ENCODE peak calls at places on chromosomes 13 and 19, in ten cellular contexts. One of them, this sample, is unnamed.

GRCh38 chr19:567296-567900 is 5.0 kb upstream of the BSG start:
- DNase-seq in cardiac fibroblast: no peak
- DNase-seq in Caco-2: no peak
- DNase-seq in T-cell: no peak
- DNase-seq in RWPE1: no peak
- DNase-seq in KG1: no peak
- DNase-seq in Right ventricle myocardium superior: no peak
- DNase-seq in NCI-H345: no peak
- DNase-seq in epithelial cell of proximal tubule: no peak
- DNase-seq in lung microvascular endothelial cell: no peak
- DNase-seq in this sample: no peak

GRCh38 chr13:106471957-106472543 is 63.4 kb downstream of the EFNB2 start:
- DNase-seq in T-cell: no peak
- DNase-seq in RWPE1: peak; percentile 98
- DNase-seq in lung microvascular endothelial cell: no peak
- DNase-seq in epithelial cell of proximal tubule: peak; percentile 45
- DNase-seq in cardiac fibroblast: peak; percentile 75
- DNase-seq in NCI-H345: no peak
- DNase-seq in KG1: no peak
- DNase-seq in Caco-2: peak; percentile 81
- DNase-seq in Right ventricle myocardium superior: no peak
- DNase-seq in this sample: peak; percentile 99

GRCh38 chr19:56084835-56085536 is 36.1 kb downstream of the ZNF787 start:
- DNase-seq in lung microvascular endothelial cell: no peak
- DNase-seq in RWPE1: no peak
- DNase-seq in Right ventricle myocardium superior: no peak
- DNase-seq in T-cell: no peak
- DNase-seq in Caco-2: no peak
- DNase-seq in epithelial cell of proximal tubule: no peak
- DNase-seq in KG1: no peak
- DNase-seq in cardiac fibroblast: no peak
- DNase-seq in NCI-H345: no peak
- DNase-seq in this sample: no peak

GRCh38 chr19:2362039-2362969 is 2.2 kb downstream of the TMPRSS9 start:
- DNase-seq in T-cell: no peak
- DNase-seq in NCI-H345: no peak
- DNase-seq in cardiac fibroblast: no peak
- DNase-seq in RWPE1: no peak
- DNase-seq in KG1: no peak
- DNase-seq in epithelial cell of proximal tubule: no peak
- DNase-seq in lung microvascular endothelial cell: no peak
- DNase-seq in Caco-2: no peak
- DNase-seq in Right ventricle myocardium superior: no peak
- DNase-seq in this sample: no peak

GRCh38 chr13:48184260-48184659 is 48.7 kb upstream of the ITM2B start:
- DNase-seq in RWPE1: no peak
- DNase-seq in lung microvascular endothelial cell: no peak
- DNase-seq in cardiac fibroblast: no peak
- DNase-seq in T-cell: no peak
- DNase-seq in Caco-2: no peak
- DNase-seq in epithelial cell of proximal tubule: no peak
- DNase-seq in Right ventricle myocardium superior: no peak
- DNase-seq in KG1: no peak
- DNase-seq in NCI-H345: no peak
- DNase-seq in this sample: no peak

GRCh38 chr13:30702006-30702405 is 33.3 kb upstream of the ALOX5AP start:
- DNase-seq in T-cell: no peak
- DNase-seq in epithelial cell of proximal tubule: no peak
- DNase-seq in lung microvascular endothelial cell: no peak
- DNase-seq in Right ventricle myocardium superior: no peak
- DNase-seq in Caco-2: peak; percentile 7
- DNase-seq in NCI-H345: no peak
- DNase-seq in cardiac fibroblast: no peak
- DNase-seq in RWPE1: no peak
- DNase-seq in KG1: no peak
- DNase-seq in this sample: no peak

GRCh38 chr13:58630794-58631193 is 999.2 kb downstream of the PCDH17 start:
- DNase-seq in T-cell: no peak
- DNase-seq in NCI-H345: no peak
- DNase-seq in RWPE1: no peak
- DNase-seq in Right ventricle myocardium superior: no peak
- DNase-seq in cardiac fibroblast: no peak
- DNase-seq in lung microvascular endothelial cell: no peak
- DNase-seq in epithelial cell of proximal tubule: no peak
- DNase-seq in KG1: no peak
- DNase-seq in Caco-2: no peak
- DNase-seq in this sample: no peak

GRCh38 chr13:51237887-51238286 is 15.7 kb downstream of the FAM124A start:
- DNase-seq in epithelial cell of proximal tubule: no peak
- DNase-seq in cardiac fibroblast: no peak
- DNase-seq in RWPE1: no peak
- DNase-seq in lung microvascular endothelial cell: no peak
- DNase-seq in T-cell: no peak
- DNase-seq in NCI-H345: no peak
- DNase-seq in KG1: no peak
- DNase-seq in Caco-2: no peak
- DNase-seq in Right ventricle myocardium superior: no peak
- DNase-seq in this sample: no peak

GRCh38 chr19:2012941-2013682 is 2.4 kb downstream of the BTBD2 start:
- DNase-seq in T-cell: no peak
- DNase-seq in NCI-H345: no peak
- DNase-seq in cardiac fibroblast: no peak
- DNase-seq in Caco-2: no peak
- DNase-seq in epithelial cell of proximal tubule: no peak
- DNase-seq in lung microvascular endothelial cell: no peak
- DNase-seq in KG1: no peak
- DNase-seq in RWPE1: no peak
- DNase-seq in Right ventricle myocardium superior: no peak
- DNase-seq in this sample: no peak

GRCh38 chr19:53076984-53077383 is 26.2 kb downstream of the ZNF160 start:
- DNase-seq in lung microvascular endothelial cell: peak; percentile 73
- DNase-seq in T-cell: peak; percentile 7
- DNase-seq in KG1: no peak
- DNase-seq in NCI-H345: no peak
- DNase-seq in epithelial cell of proximal tubule: no peak
- DNase-seq in Right ventricle myocardium superior: peak; percentile 67
- DNase-seq in Caco-2: peak; percentile 41
- DNase-seq in cardiac fibroblast: peak; percentile 66
- DNase-seq in RWPE1: no peak
- DNase-seq in this sample: no peak

GRCh38 chr13:109720758-109721184 is 65.6 kb downstream of the IRS2 start:
- DNase-seq in T-cell: no peak
- DNase-seq in epithelial cell of proximal tubule: no peak
- DNase-seq in Right ventricle myocardium superior: no peak
- DNase-seq in cardiac fibroblast: no peak
- DNase-seq in Caco-2: no peak
- DNase-seq in RWPE1: no peak
- DNase-seq in lung microvascular endothelial cell: no peak
- DNase-seq in NCI-H345: peak; percentile 65
- DNase-seq in KG1: no peak
- DNase-seq in this sample: no peak

GRCh38 chr13:102555914-102556553 is 40.8 kb upstream of the TPP2 start:
- DNase-seq in KG1: peak; percentile 53
- DNase-seq in RWPE1: peak; percentile 45
- DNase-seq in epithelial cell of proximal tubule: peak; percentile 22
- DNase-seq in lung microvascular endothelial cell: peak; percentile 59
- DNase-seq in cardiac fibroblast: peak; percentile 44
- DNase-seq in T-cell: no peak
- DNase-seq in Right ventricle myocardium superior: no peak
- DNase-seq in Caco-2: peak; percentile 42
- DNase-seq in NCI-H345: peak; percentile 68
- DNase-seq in this sample: no peak

GRCh38 chr19:3210347-3211017 is 14.0 kb upstream of the CELF5 start:
- DNase-seq in lung microvascular endothelial cell: peak; percentile 62
- DNase-seq in Caco-2: peak; percentile 59
- DNase-seq in T-cell: peak; percentile 51
- DNase-seq in RWPE1: peak; percentile 61
- DNase-seq in epithelial cell of proximal tubule: no peak
- DNase-seq in NCI-H345: peak; percentile 4
- DNase-seq in cardiac fibroblast: peak; percentile 39
- DNase-seq in Right ventricle myocardium superior: peak; percentile 78
- DNase-seq in KG1: no peak
- DNase-seq in this sample: peak; percentile 34

GRCh38 chr13:54029720-54030119 is 1001.1 kb downstream of the OLFM4 start:
- DNase-seq in Caco-2: no peak
- DNase-seq in RWPE1: no peak
- DNase-seq in NCI-H345: no peak
- DNase-seq in Right ventricle myocardium superior: no peak
- DNase-seq in T-cell: no peak
- DNase-seq in lung microvascular endothelial cell: no peak
- DNase-seq in epithelial cell of proximal tubule: no peak
- DNase-seq in cardiac fibroblast: no peak
- DNase-seq in KG1: no peak
- DNase-seq in this sample: no peak

GRCh38 chr19:10961073-10961762 is 388 bp downstream of the SMARCA4 start:
- DNase-seq in epithelial cell of proximal tubule: no peak
- DNase-seq in Right ventricle myocardium superior: peak; percentile 47
- DNase-seq in lung microvascular endothelial cell: peak; percentile 72
- DNase-seq in cardiac fibroblast: peak; percentile 30
- DNase-seq in Caco-2: peak; percentile 39
- DNase-seq in T-cell: no peak
- DNase-seq in KG1: no peak
- DNase-seq in RWPE1: peak; percentile 40
- DNase-seq in NCI-H345: no peak
- DNase-seq in this sample: no peak

GRCh38 chr13:90308249-90308648 is 1039.2 kb upstream of the MIR17HG start:
- DNase-seq in RWPE1: no peak
- DNase-seq in NCI-H345: no peak
- DNase-seq in epithelial cell of proximal tubule: no peak
- DNase-seq in T-cell: no peak
- DNase-seq in cardiac fibroblast: no peak
- DNase-seq in Right ventricle myocardium superior: no peak
- DNase-seq in lung microvascular endothelial cell: no peak
- DNase-seq in KG1: no peak
- DNase-seq in Caco-2: no peak
- DNase-seq in this sample: no peak

GRCh38 chr19:42253245-42254082 is 1.5 kb downstream of the ERF start:
- DNase-seq in T-cell: peak; percentile 49
- DNase-seq in NCI-H345: no peak
- DNase-seq in lung microvascular endothelial cell: peak; percentile 66
- DNase-seq in cardiac fibroblast: peak; percentile 56
- DNase-seq in RWPE1: peak; percentile 70
- DNase-seq in Caco-2: peak; percentile 94
- DNase-seq in KG1: no peak
- DNase-seq in epithelial cell of proximal tubule: no peak
- DNase-seq in Right ventricle myocardium superior: peak; percentile 73
- DNase-seq in this sample: peak; percentile 38

GRCh38 chr13:105611424-105611823 is 924.0 kb downstream of the EFNB2 start:
- DNase-seq in epithelial cell of proximal tubule: peak; percentile 76
- DNase-seq in T-cell: no peak
- DNase-seq in lung microvascular endothelial cell: peak; percentile 33
- DNase-seq in KG1: no peak
- DNase-seq in Right ventricle myocardium superior: no peak
- DNase-seq in Caco-2: no peak
- DNase-seq in RWPE1: peak; percentile 45
- DNase-seq in NCI-H345: no peak
- DNase-seq in cardiac fibroblast: peak; percentile 72
- DNase-seq in this sample: peak; percentile 37

GRCh38 chr19:35569281-35569781 is 5.9 kb upstream of the ATP4A start:
- DNase-seq in lung microvascular endothelial cell: no peak
- DNase-seq in cardiac fibroblast: no peak
- DNase-seq in KG1: no peak
- DNase-seq in RWPE1: no peak
- DNase-seq in T-cell: no peak
- DNase-seq in Caco-2: no peak
- DNase-seq in NCI-H345: no peak
- DNase-seq in Right ventricle myocardium superior: no peak
- DNase-seq in epithelial cell of proximal tubule: no peak
- DNase-seq in this sample: no peak

GRCh38 chr19:18558595-18558994 is 925 bp downstream of the KXD1 start:
- DNase-seq in KG1: no peak
- DNase-seq in lung microvascular endothelial cell: no peak
- DNase-seq in RWPE1: no peak
- DNase-seq in epithelial cell of proximal tubule: no peak
- DNase-seq in NCI-H345: no peak
- DNase-seq in T-cell: no peak
- DNase-seq in Caco-2: no peak
- DNase-seq in Right ventricle myocardium superior: no peak
- DNase-seq in cardiac fibroblast: no peak
- DNase-seq in this sample: no peak

GRCh38 chr19:49746206-49746958 is 16.7 kb downstream of the TSKS start:
- DNase-seq in Caco-2: peak; percentile 33
- DNase-seq in RWPE1: peak; percentile 80
- DNase-seq in epithelial cell of proximal tubule: no peak
- DNase-seq in lung microvascular endothelial cell: peak; percentile 22
- DNase-seq in KG1: no peak
- DNase-seq in cardiac fibroblast: peak; percentile 39
- DNase-seq in NCI-H345: no peak
- DNase-seq in T-cell: peak; percentile 43
- DNase-seq in Right ventricle myocardium superior: peak; percentile 65
- DNase-seq in this sample: no peak

GRCh38 chr19:39275578-39275977 is 7.4 kb downstream of the IFNL2 start:
- DNase-seq in RWPE1: no peak
- DNase-seq in KG1: no peak
- DNase-seq in epithelial cell of proximal tubule: no peak
- DNase-seq in Right ventricle myocardium superior: no peak
- DNase-seq in T-cell: no peak
- DNase-seq in Caco-2: no peak
- DNase-seq in lung microvascular endothelial cell: no peak
- DNase-seq in cardiac fibroblast: no peak
- DNase-seq in NCI-H345: no peak
- DNase-seq in this sample: no peak

GRCh38 chr13:110507678-110508381 is 53.7 kb downstream of the RAB20 start:
- DNase-seq in epithelial cell of proximal tubule: no peak
- DNase-seq in T-cell: no peak
- DNase-seq in KG1: no peak
- DNase-seq in cardiac fibroblast: no peak
- DNase-seq in Right ventricle myocardium superior: peak; percentile 72
- DNase-seq in lung microvascular endothelial cell: no peak
- DNase-seq in Caco-2: peak; percentile 67
- DNase-seq in NCI-H345: no peak
- DNase-seq in RWPE1: peak; percentile 14
- DNase-seq in this sample: peak; percentile 94

GRCh38 chr19:4523306-4524110 is 5.2 kb upstream of the PLIN4 start:
- DNase-seq in RWPE1: no peak
- DNase-seq in epithelial cell of proximal tubule: no peak
- DNase-seq in lung microvascular endothelial cell: peak; percentile 69
- DNase-seq in cardiac fibroblast: peak; percentile 57
- DNase-seq in T-cell: no peak
- DNase-seq in Right ventricle myocardium superior: peak; percentile 76
- DNase-seq in Caco-2: peak; percentile 53
- DNase-seq in NCI-H345: no peak
- DNase-seq in KG1: peak; percentile 32
- DNase-seq in this sample: no peak

GRCh38 chr13:36986462-36987240 is 12.5 kb downstream of the ALG5 start:
- DNase-seq in KG1: no peak
- DNase-seq in Caco-2: no peak
- DNase-seq in Right ventricle myocardium superior: no peak
- DNase-seq in cardiac fibroblast: peak; percentile 8
- DNase-seq in NCI-H345: no peak
- DNase-seq in epithelial cell of proximal tubule: no peak
- DNase-seq in RWPE1: peak; percentile 46
- DNase-seq in lung microvascular endothelial cell: peak; percentile 23
- DNase-seq in T-cell: no peak
- DNase-seq in this sample: no peak

GRCh38 chr13:98461525-98462240 is 115.2 kb downstream of the STK24 start:
- DNase-seq in NCI-H345: no peak
- DNase-seq in lung microvascular endothelial cell: no peak
- DNase-seq in Caco-2: no peak
- DNase-seq in RWPE1: no peak
- DNase-seq in T-cell: no peak
- DNase-seq in cardiac fibroblast: no peak
- DNase-seq in KG1: no peak
- DNase-seq in Right ventricle myocardium superior: no peak
- DNase-seq in epithelial cell of proximal tubule: no peak
- DNase-seq in this sample: no peak

GRCh38 chr13:33205804-33206221 is 79.7 kb downstream of the STARD13 start:
- DNase-seq in cardiac fibroblast: peak; percentile 39
- DNase-seq in T-cell: no peak
- DNase-seq in lung microvascular endothelial cell: peak; percentile 67
- DNase-seq in KG1: no peak
- DNase-seq in Caco-2: no peak
- DNase-seq in NCI-H345: no peak
- DNase-seq in RWPE1: no peak
- DNase-seq in Right ventricle myocardium superior: no peak
- DNase-seq in epithelial cell of proximal tubule: no peak
- DNase-seq in this sample: no peak

GRCh38 chr13:110702591-110703526 is 3.1 kb downstream of the CARS2 start:
- DNase-seq in RWPE1: no peak
- DNase-seq in Right ventricle myocardium superior: no peak
- DNase-seq in KG1: no peak
- DNase-seq in lung microvascular endothelial cell: no peak
- DNase-seq in epithelial cell of proximal tubule: no peak
- DNase-seq in NCI-H345: no peak
- DNase-seq in Caco-2: no peak
- DNase-seq in cardiac fibroblast: no peak
- DNase-seq in T-cell: no peak
- DNase-seq in this sample: no peak